ENCODE peak calls at places on chromosomes 1 and 21, in four cellular contexts. C, N, O and Z are unnamed samples.

GRCh38 chr1:111444031-111444430 is 5.0 kb downstream of the WDR77 start:
- DNase-seq in C (no peak), N (no peak), O (no peak), Z (no peak)

GRCh38 chr1:85623061-85623471 is 42.5 kb downstream of the CCN1 start:
- DNase-seq in C (no peak), N (no peak), O (no peak), Z (no peak)

GRCh38 chr1:206002833-206003532 is at the start of gene RAB7B:
- DNase-seq in C (peak; percentile 35), N (no peak), O (no peak), Z (no peak)

GRCh38 chr21:43697758-43698643 is 20.9 kb upstream of the PDXK start:
- DNase-seq in C (no peak), N (peak; percentile 35), O (no peak), Z (no peak)

GRCh38 chr1:119779869-119780356 is 11.2 kb upstream of the HMGCS2 start:
- DNase-seq in C (no peak), N (no peak), O (no peak), Z (no peak)

GRCh38 chr1:93552751-93553455 is 105.0 kb downstream of the FNBP1L start:
- DNase-seq in C (no peak), N (no peak), O (no peak), Z (no peak)

GRCh38 chr1:147613506-147613905 is 56.8 kb downstream of the ACP6 start:
- DNase-seq in C (no peak), N (no peak), O (no peak), Z (no peak)

GRCh38 chr1:116481934-116482333 is 88.9 kb downstream of the CD58 start:
- DNase-seq in C (no peak), N (no peak), O (no peak), Z (no peak)

GRCh38 chr1:151199860-151200581 is 1.7 kb downstream of the PIP5K1A start:
- DNase-seq in C (peak; percentile 10), N (peak; percentile 43), O (no peak), Z (no peak)

GRCh38 chr1:238951809-238952208 is 434.6 kb upstream of the CHRM3 start:
- DNase-seq in C (peak; percentile 48), N (no peak), O (no peak), Z (no peak)

GRCh38 chr1:147504801-147505303 is 36.4 kb upstream of the BCL9 start:
- DNase-seq in C (peak; percentile 78), N (no peak), O (no peak), Z (no peak)

GRCh38 chr1:211371406-211372105 is 44.9 kb downstream of the TRAF5 start:
- DNase-seq in C (no peak), N (no peak), O (no peak), Z (no peak)

GRCh38 chr1:112957133-112957812 is 1.3 kb upstream of the SLC16A1 start:
- DNase-seq in C (peak; percentile 62), N (no peak), O (peak; percentile 29), Z (no peak)

GRCh38 chr1:172005856-172006255 is 164.6 kb downstream of the DNM3 start:
- DNase-seq in C (no peak), N (no peak), O (no peak), Z (no peak)

GRCh38 chr1:219416598-219417238 is 196.2 kb downstream of the ZC3H11B start:
- DNase-seq in C (peak; percentile 69), N (no peak), O (peak; percentile 35), Z (no peak)

GRCh38 chr1:60890664-60891063 is 191.7 kb upstream of the NFIA start:
- DNase-seq in C (no peak), N (no peak), O (no peak), Z (no peak)

GRCh38 chr21:44875341-44875740 is 1.9 kb upstream of the PTTG1IP start:
- DNase-seq in C (no peak), N (no peak), O (no peak), Z (no peak)

GRCh38 chr1:226187380-226187779 is 839 bp upstream of the ACBD3 start:
- DNase-seq in C (no peak), N (no peak), O (no peak), Z (no peak)

GRCh38 chr1:218804014-218804785 is 369.5 kb upstream of the LYPLAL1 start:
- DNase-seq in C (no peak), N (no peak), O (no peak), Z (no peak)

GRCh38 chr21:42754270-42754933 is 101.0 kb downstream of the PDE9A start:
- DNase-seq in C (peak; percentile 25), N (peak; percentile 68), O (no peak), Z (no peak)

GRCh38 chr1:206890125-206890637 is 7.1 kb upstream of the IL24 start:
- DNase-seq in C (no peak), N (no peak), O (no peak), Z (no peak)

GRCh38 chr1:220485131-220485530 is 42.8 kb upstream of the MARK1 start:
- DNase-seq in C (no peak), N (no peak), O (no peak), Z (no peak)

GRCh38 chr1:116579253-116579875 is 8.5 kb upstream of the CD58 start:
- DNase-seq in C (no peak), N (no peak), O (no peak), Z (no peak)

GRCh38 chr1:205961405-205961804 is 18.1 kb upstream of the SLC26A9 start:
- DNase-seq in C (no peak), N (no peak), O (no peak), Z (no peak)

GRCh38 chr1:23100074-23100748 is 68.4 kb downstream of the LUZP1 start:
- DNase-seq in C (no peak), N (no peak), O (no peak), Z (peak; percentile 31)

GRCh38 chr1:14961661-14962267 is 191.8 kb upstream of the TMEM51 start:
- DNase-seq in C (no peak), N (no peak), O (no peak), Z (no peak)

GRCh38 chr1:246066553-246066952 is 440.5 kb downstream of the SMYD3 start:
- DNase-seq in C (no peak), N (no peak), O (no peak), Z (no peak)

GRCh38 chr21:44057960-44058651 is 46.0 kb downstream of the TRAPPC10 start:
- DNase-seq in C (no peak), N (no peak), O (peak; percentile 14), Z (no peak)

GRCh38 chr1:37255111-37255795 is 219.1 kb upstream of the ZC3H12A start:
- DNase-seq in C (peak; percentile 86), N (no peak), O (no peak), Z (no peak)

GRCh38 chr1:7558921-7559869 is 211.9 kb upstream of the VAMP3 start:
- DNase-seq in C (no peak), N (peak; percentile 70), O (no peak), Z (no peak)

GRCh38 chr1:27605300-27605766 is 1.4 kb upstream of the AHDC1 start:
- DNase-seq in C (no peak), N (no peak), O (no peak), Z (no peak)

GRCh38 chr1:156060937-156061636 is at the start of gene RAB25:
- DNase-seq in C (no peak), N (no peak), O (no peak), Z (peak; percentile 89)

GRCh38 chr1:152410599-152410998 is 3.5 kb downstream of the CRNN start:
- DNase-seq in C (no peak), N (no peak), O (no peak), Z (peak; percentile 34)

GRCh38 chr1:53373246-53373645 is 45.4 kb upstream of the LRP8 start:
- DNase-seq in C (no peak), N (peak; percentile 35), O (no peak), Z (peak; percentile 12)

GRCh38 chr1:52738863-52739406 is 12.7 kb downstream of the ZYG11B start:
- DNase-seq in C (no peak), N (no peak), O (no peak), Z (no peak)

GRCh38 chr1:26020941-26021646 is 481 bp upstream of the EXTL1 start:
- DNase-seq in C (no peak), N (no peak), O (no peak), Z (no peak)

GRCh38 chr1:227323956-227324267 is 5.6 kb upstream of the CDC42BPA start:
- DNase-seq in C (no peak), N (no peak), O (no peak), Z (no peak)

GRCh38 chr1:53155534-53155933 is 13.1 kb upstream of the SLC1A7 start:
- DNase-seq in C (no peak), N (peak; percentile 5), O (no peak), Z (no peak)

GRCh38 chr1:11594625-11595024 is 59.6 kb downstream of the FBXO2 start:
- DNase-seq in C (no peak), N (no peak), O (no peak), Z (no peak)

GRCh38 chr1:167409183-167409582 is 109.1 kb downstream of the CD247 start:
- DNase-seq in C (no peak), N (no peak), O (no peak), Z (no peak)
- TF ChIP-seq CTCF in C (no peak), N (no peak), O (no peak), Z (no peak)

DNA sequence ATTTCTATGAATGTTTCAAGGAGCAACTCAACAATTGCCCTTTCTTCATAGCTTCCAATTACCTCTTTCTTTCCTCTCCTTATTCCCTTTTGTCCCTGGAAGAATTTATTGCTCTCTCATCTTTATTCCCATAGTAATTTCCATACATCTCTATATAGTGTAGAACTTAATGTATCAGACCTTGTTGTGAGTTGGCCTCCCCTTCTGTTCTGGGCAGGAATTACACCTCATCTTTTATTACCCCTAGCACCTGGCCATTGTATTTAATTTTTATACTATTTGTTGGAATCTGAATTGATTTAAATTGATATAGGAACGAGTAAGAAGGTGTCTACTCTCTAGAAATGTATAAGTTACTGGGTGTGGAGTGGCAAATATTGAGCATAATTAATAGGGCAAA is 114.5 kb downstream of the CACHD1 start:
- DNase-seq in C (no peak), N (no peak), O (no peak), Z (no peak)
- H3K27ac ChIP-seq in C (no peak overlapping the region), N (no peak overlapping the region), O (no peak overlapping the region), Z (no peak overlapping the region)

GRCh38 chr21:14945176-14945575 is 119.6 kb downstream of the NRIP1 start:
- DNase-seq in C (no peak), N (no peak), O (no peak), Z (no peak)
- TF ChIP-seq CTCF in C (no peak), N (no peak), O (no peak), Z (no peak)

GRCh38 chr1:19390901-19391595 is 78.9 kb downstream of the SLC66A1 start:
- DNase-seq in C (peak; percentile 32), N (peak; percentile 79), O (peak; percentile 61), Z (peak; percentile 41)

GRCh38 chr1:19391596-19391981 is 79.5 kb downstream of the SLC66A1 start:
- DNase-seq in C (no peak), N (peak; percentile 74), O (no peak), Z (no peak)

GRCh38 chr1:19395678-19396192 is 83.6 kb downstream of the SLC66A1 start:
- DNase-seq in C (no peak), N (no peak), O (no peak), Z (no peak)

GRCh38 chr1:19392221-19392620 is 80.1 kb downstream of the SLC66A1 start:
- DNase-seq in C (no peak), N (peak; percentile 61), O (no peak), Z (no peak)

GRCh38 chr1:19393051-19393450 is 80.9 kb downstream of the SLC66A1 start:
- DNase-seq in C (no peak), N (peak; percentile 84), O (no peak), Z (no peak)
- H3K27ac ChIP-seq in C (no peak overlapping the region), N (peak overlapping the region; percentile 75), O (peak overlapping the region; percentile 46), Z (peak overlapping the region; percentile 10)

GRCh38 chr1:224565186-224565585 is 50.9 kb upstream of the CNIH3 start:
- DNase-seq in C (no peak), N (no peak), O (no peak), Z (peak; percentile 49)
- TF ChIP-seq CTCF in C (no peak), N (no peak), O (no peak), Z (no peak)

GRCh38 chr1:1752671-1753606 is 25.3 kb downstream of the NADK start:
- DNase-seq in C (no peak), N (peak; percentile 74), O (no peak), Z (peak; percentile 19)
- H3K27ac ChIP-seq in C (no peak overlapping the region), N (peak overlapping the region; percentile 47), O (no peak overlapping the region), Z (no peak overlapping the region)